ENCODE peak calls at places on chromosome 15, in five cellular contexts. S is AG10803, G is right lobe of liver, E is endodermal cell, N is iPS DF 6.9. P is an unnamed sample.

GRCh38 chr15:86879250-86880229 is 799.9 kb downstream of the AGBL1 start:
- DNase-seq in S (peak), G (no peak), E (no peak), N (no peak), P (no peak)

GRCh38 chr15:84784262-84784661 is 32.9 kb upstream of the ALPK3 start:
- DNase-seq in S (no peak), G (no peak), E (no peak), N (no peak), P (no peak)

GRCh38 chr15:96860746-96861145 is 530.2 kb downstream of the NR2F2 start:
- DNase-seq in S (no peak), G (no peak), E (no peak), N (no peak), P (no peak)

GRCh38 chr15:78050441-78050809 is 27.1 kb downstream of the TBC1D2B start:
- DNase-seq in S (peak), G (no peak), E (no peak), N (no peak), P (no peak)

GRCh38 chr15:67887776-67888175 is 47.9 kb upstream of the RNU6-1 start:
- DNase-seq in S (no peak), G (no peak), E (no peak), N (no peak), P (no peak)

GRCh38 chr15:25437751-25438600 is 848 bp downstream of the UBE3A start:
- DNase-seq in S (peak), G (peak), E (peak), N (no peak), P (peak)

GRCh38 chr15:29344474-29344873 is 74.9 kb upstream of the NSMCE3 start:
- DNase-seq in S (no peak), G (no peak), E (no peak), N (no peak), P (no peak)

GRCh38 chr15:69531302-69532027 is 78.8 kb downstream of the RPLP1 start:
- DNase-seq in S (no peak), G (no peak), E (peak), N (no peak), P (no peak)

GRCh38 chr15:55687792-55688191 is 55.2 kb downstream of the PRTG start:
- DNase-seq in S (no peak), G (no peak), E (no peak), N (no peak), P (no peak)

GRCh38 chr15:68363353-68363752 is 68.6 kb downstream of the ITGA11 start:
- DNase-seq in S (no peak), G (no peak), E (no peak), N (no peak), P (no peak)

GRCh38 chr15:39125904-39126303 is 455.0 kb upstream of the THBS1 start:
- DNase-seq in S (peak), G (no peak), E (peak), N (peak), P (no peak)

GRCh38 chr15:29870495-29871151 is 48.4 kb upstream of the TJP1 start:
- DNase-seq in S (peak), G (no peak), E (peak), N (no peak), P (no peak)

GRCh38 chr15:52912172-52912571 is 122.0 kb upstream of the ONECUT1 start:
- DNase-seq in S (no peak), G (no peak), E (no peak), N (no peak), P (no peak)

GRCh38 chr15:73802336-73803105 is 49.4 kb upstream of the INSYN1 start:
- DNase-seq in S (peak), G (no peak), E (no peak), N (no peak), P (no peak)

GRCh38 chr15:83164409-83165404 is 42.9 kb downstream of the HDGFL3 start:
- DNase-seq in S (peak), G (no peak), E (no peak), N (no peak), P (no peak)

GRCh38 chr15:35697549-35698299 is 151.8 kb upstream of the DPH6 start:
- DNase-seq in S (peak), G (peak), E (peak), N (no peak), P (no peak)

GRCh38 chr15:68821898-68822380 is 1.2 kb upstream of the ANP32A start:
- DNase-seq in S (no peak), G (no peak), E (peak), N (no peak), P (no peak)

GRCh38 chr15:69957175-69957574 is 140.5 kb downstream of the TLE3 start:
- DNase-seq in S (no peak), G (no peak), E (peak), N (no peak), P (no peak)

GRCh38 chr15:31483053-31483923 is 156.7 kb downstream of the KLF13 start:
- DNase-seq in S (no peak), G (no peak), E (peak), N (no peak), P (peak)

GRCh38 chr15:88615303-88616107 is 5.6 kb upstream of the AEN start:
- DNase-seq in S (no peak), G (peak), E (no peak), N (no peak), P (no peak)

GRCh38 chr15:70362911-70363310 is 265.2 kb upstream of the TLE3 start:
- DNase-seq in S (peak), G (no peak), E (peak), N (no peak), P (peak)

GRCh38 chr15:65767895-65768294 is 24.2 kb downstream of the DENND4A start:
- DNase-seq in S (no peak), G (no peak), E (no peak), N (no peak), P (no peak)

GRCh38 chr15:44148580-44148979 is 46.5 kb downstream of the FRMD5 start:
- DNase-seq in S (no peak), G (no peak), E (no peak), N (no peak), P (no peak)

GRCh38 chr15:63528138-63528659 is 23.8 kb downstream of the USP3 start:
- DNase-seq in S (peak), G (no peak), E (no peak), N (no peak), P (no peak)

GRCh38 chr15:77358545-77359240 is 61.2 kb downstream of the PEAK1 start:
- DNase-seq in S (no peak), G (no peak), E (no peak), N (no peak), P (no peak)

GRCh38 chr15:40746916-40747418 is 8.1 kb downstream of the RMDN3 start:
- DNase-seq in S (peak), G (no peak), E (no peak), N (no peak), P (peak)

GRCh38 chr15:48984811-48985352 is 21.2 kb upstream of the SHC4 start:
- DNase-seq in S (peak), G (no peak), E (no peak), N (no peak), P (no peak)

GRCh38 chr15:29438714-29439076 is 169.1 kb upstream of the NSMCE3 start:
- DNase-seq in S (no peak), G (no peak), E (no peak), N (no peak), P (no peak)

GRCh38 chr15:98889930-98890695 is 117.5 kb downstream of the PGPEP1L start:
- DNase-seq in S (peak), G (no peak), E (no peak), N (no peak), P (no peak)

GRCh38 chr15:29784413-29784812 is 37.9 kb downstream of the TJP1 start:
- DNase-seq in S (no peak), G (no peak), E (no peak), N (no peak), P (no peak)

GRCh38 chr15:85411992-85412538 is 31.7 kb downstream of the AKAP13 start:
- DNase-seq in S (peak), G (no peak), E (no peak), N (no peak), P (no peak)

GRCh38 chr15:31178705-31179104 is 77.2 kb upstream of the TRPM1 start:
- DNase-seq in S (no peak), G (no peak), E (no peak), N (no peak), P (no peak)

DNA sequence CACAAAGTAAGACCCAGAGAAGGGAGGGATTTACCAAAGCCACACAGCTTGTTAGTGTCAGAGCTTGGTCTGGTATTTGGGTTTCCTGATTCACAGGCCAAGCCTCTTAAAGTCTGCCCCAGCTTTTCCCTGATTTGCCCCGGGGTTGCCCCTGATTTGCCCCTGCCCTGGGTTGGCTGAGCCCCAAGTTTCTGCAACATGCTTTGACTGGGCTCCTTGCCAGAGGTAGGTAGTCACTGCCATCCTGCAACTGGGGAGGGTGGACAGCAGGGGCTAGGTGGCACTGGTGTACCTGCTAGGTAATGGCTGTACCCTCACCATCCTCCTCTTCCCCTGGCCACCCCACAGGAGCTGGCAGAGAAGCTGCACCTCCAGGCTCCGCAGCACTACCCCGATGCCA is 2.5 kb downstream of the MPI start:
- DNase-seq in S (no peak), G (peak), E (no peak), N (no peak), P (no peak)
- H3K4me3 ChIP-seq in S (no peak), G (no peak), E (no peak), N (no peak), P (no peak)

DNA sequence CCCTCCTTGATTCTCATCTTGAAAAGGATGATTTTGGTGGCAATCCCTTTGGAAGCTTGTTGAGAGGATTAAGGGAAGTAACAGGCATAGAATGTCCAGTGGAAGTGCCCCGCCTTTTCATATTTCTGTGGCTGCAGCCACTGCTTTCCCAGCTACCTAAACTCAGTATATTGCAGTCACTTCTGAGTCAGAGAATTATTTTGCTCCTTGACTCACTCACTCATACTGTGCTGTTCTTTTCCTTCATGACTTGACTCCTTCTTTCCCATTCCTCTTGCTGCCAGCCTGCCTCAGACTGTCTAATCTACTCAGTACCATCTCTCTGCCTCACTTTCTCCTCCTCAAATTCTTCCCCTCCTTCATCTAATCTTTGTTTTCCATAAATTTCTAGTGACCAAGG is 26.5 kb upstream of the POLR2M start:
- DNase-seq in S (peak), G (no peak), E (no peak), N (no peak), P (no peak)
- H3K4me3 ChIP-seq in S (no peak), G (no peak), E (no peak), N (no peak), P (no peak)

GRCh38 chr15:101189341-101189679 is 62.5 kb downstream of the CHSY1 start:
- DNase-seq in S (no peak), G (no peak), E (no peak), N (no peak), P (no peak)
- H3K4me3 ChIP-seq in S (peak), G (no peak), E (no peak), N (no peak), P (peak)

DNA sequence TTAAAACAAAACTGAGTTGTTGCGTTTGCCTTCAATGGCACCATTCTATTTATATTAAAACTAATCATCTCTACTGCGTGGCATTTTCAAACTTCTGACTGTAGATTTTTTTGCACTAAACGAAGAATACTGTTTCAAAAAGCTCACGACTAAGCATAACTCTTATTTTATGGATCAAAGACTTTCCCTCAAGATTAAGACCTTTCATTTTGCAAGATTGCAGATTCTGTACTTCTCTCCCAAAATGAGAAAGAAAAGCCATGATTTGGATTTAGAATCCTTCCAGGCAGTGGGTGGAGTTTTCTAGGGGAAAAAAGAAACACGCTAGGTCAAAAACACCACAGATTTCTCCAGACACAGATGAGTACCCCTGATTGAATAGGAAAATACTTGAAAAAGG is 617.2 kb upstream of the NR2F2 start:
- DNase-seq in S (no peak), G (no peak), E (no peak), N (no peak), P (no peak)
- H3K4me3 ChIP-seq in S (no peak), G (no peak), E (no peak), N (no peak), P (no peak)

GRCh38 chr15:90881181-90881977 is 2.9 kb upstream of the FES start:
- DNase-seq in S (no peak), G (peak), E (no peak), N (no peak), P (peak)

GRCh38 chr15:90881978-90882721 is 2.2 kb upstream of the FES start:
- DNase-seq in S (no peak), G (peak), E (no peak), N (no peak), P (peak)

GRCh38 chr15:90883526-90883931 is 775 bp upstream of the FES start:
- DNase-seq in S (no peak), G (peak), E (peak), N (no peak), P (peak)

GRCh38 chr15:90883971-90884718 is at the start of gene FES:
- DNase-seq in S (peak), G (peak), E (peak), N (no peak), P (peak)

GRCh38 chr15:90882781-90883525 is 1.4 kb upstream of the FES start:
- DNase-seq in S (no peak), G (peak), E (no peak), N (no peak), P (peak)
- H3K4me3 ChIP-seq in S (no peak), G (no peak), E (no peak), N (no peak), P (no peak)